ENCODE peak calls at places on chromosomes 6 and 20, in four cellular contexts. A is K562, T is HepG2, D is GM12878. N is an unnamed sample.

GRCh38 chr6:1901556-1901955 is 291.8 kb downstream of the FOXC1 start:
- DNase-seq in A (no peak), T (peak; percentile 44), D (no peak), N (no peak)

GRCh38 chr20:22460231-22460630 is 124.1 kb downstream of the FOXA2 start:
- DNase-seq in A (no peak), T (no peak), D (no peak), N (no peak)

GRCh38 chr20:22430746-22431168 is 153.6 kb downstream of the FOXA2 start:
- DNase-seq in A (no peak), T (peak; percentile 97), D (no peak), N (no peak)

GRCh38 chr6:72616406-72617015 is 5.4 kb upstream of the KCNQ5 start:
- DNase-seq in A (peak; percentile 28), T (peak; percentile 6), D (no peak), N (no peak)

GRCh38 chr6:53735896-53736295 is 58.9 kb upstream of the LRRC1 start:
- DNase-seq in A (no peak), T (no peak), D (no peak), N (no peak)

GRCh38 chr6:166676270-166676860 is 49.3 kb upstream of the RPS6KA2 start:
- DNase-seq in A (no peak), T (no peak), D (no peak), N (no peak)

GRCh38 chr20:16392346-16392745 is 180.9 kb downstream of the KIF16B start:
- DNase-seq in A (no peak), T (no peak), D (peak; percentile 43), N (no peak)

GRCh38 chr6:1257778-1258177 is 54.1 kb upstream of the FOXQ1 start:
- DNase-seq in A (no peak), T (no peak), D (no peak), N (no peak)

GRCh38 chr6:17385660-17386059 is 7.7 kb upstream of the CAP2 start:
- DNase-seq in A (no peak), T (no peak), D (no peak), N (no peak)

GRCh38 chr20:18496740-18497592 is at the start of gene RBBP9:
- DNase-seq in A (peak; percentile 75), T (peak; percentile 84), D (peak; percentile 31), N (peak; percentile 90)

GRCh38 chr6:43846556-43846955 is 76.5 kb downstream of the VEGFA start:
- DNase-seq in A (no peak), T (no peak), D (no peak), N (no peak)

GRCh38 chr6:38554700-38555413 is 84.9 kb downstream of the BTBD9 start:
- DNase-seq in A (no peak), T (no peak), D (no peak), N (no peak)

GRCh38 chr6:158204616-158205015 is 36.5 kb downstream of the GTF2H5 start:
- DNase-seq in A (no peak), T (no peak), D (no peak), N (no peak)

GRCh38 chr6:46876126-46876525 is 45.6 kb downstream of the ADGRF5 start:
- DNase-seq in A (no peak), T (no peak), D (no peak), N (peak; percentile 20)

GRCh38 chr20:11935754-11936551 is 18.3 kb downstream of the BTBD3 start:
- DNase-seq in A (no peak), T (peak; percentile 17), D (no peak), N (no peak)

GRCh38 chr6:139568956-139569538 is 194.6 kb upstream of the CITED2 start:
- DNase-seq in A (no peak), T (no peak), D (no peak), N (no peak)

GRCh38 chr6:44050872-44051421 is 76.3 kb downstream of the MRPL14 start:
- DNase-seq in A (no peak), T (no peak), D (no peak), N (no peak)

GRCh38 chr20:389220-389619 is 8.7 kb downstream of the TRIB3 start:
- DNase-seq in A (no peak), T (no peak), D (no peak), N (no peak)

GRCh38 chr20:62368629-62369507 is 1.8 kb upstream of the LAMA5 start:
- DNase-seq in A (peak; percentile 75), T (peak; percentile 94), D (no peak), N (peak; percentile 90)

GRCh38 chr20:57089701-57090144 is 176.7 kb downstream of the BMP7 start:
- DNase-seq in A (peak; percentile 77), T (peak; percentile 63), D (no peak), N (peak; percentile 94)

GRCh38 chr6:52570291-52570700 is 6.6 kb downstream of the TRAM2 start:
- DNase-seq in A (no peak), T (no peak), D (no peak), N (no peak)

GRCh38 chr20:33419140-33419974 is 18.0 kb upstream of the CDK5RAP1 start:
- DNase-seq in A (peak; percentile 89), T (no peak), D (no peak), N (no peak)

GRCh38 chr6:141667580-141668309 is 465.0 kb upstream of the GJE1 start:
- DNase-seq in A (no peak), T (no peak), D (no peak), N (no peak)

GRCh38 chr6:34934516-34934915 is 45.5 kb downstream of the ANKS1A start:
- DNase-seq in A (no peak), T (no peak), D (no peak), N (no peak)

GRCh38 chr6:73612611-73613010 is 41.2 kb downstream of the SLC17A5 start:
- DNase-seq in A (no peak), T (no peak), D (no peak), N (no peak)

GRCh38 chr6:45617441-45617840 is 239.7 kb upstream of the SUPT3H start:
- DNase-seq in A (no peak), T (no peak), D (no peak), N (no peak)

DNA sequence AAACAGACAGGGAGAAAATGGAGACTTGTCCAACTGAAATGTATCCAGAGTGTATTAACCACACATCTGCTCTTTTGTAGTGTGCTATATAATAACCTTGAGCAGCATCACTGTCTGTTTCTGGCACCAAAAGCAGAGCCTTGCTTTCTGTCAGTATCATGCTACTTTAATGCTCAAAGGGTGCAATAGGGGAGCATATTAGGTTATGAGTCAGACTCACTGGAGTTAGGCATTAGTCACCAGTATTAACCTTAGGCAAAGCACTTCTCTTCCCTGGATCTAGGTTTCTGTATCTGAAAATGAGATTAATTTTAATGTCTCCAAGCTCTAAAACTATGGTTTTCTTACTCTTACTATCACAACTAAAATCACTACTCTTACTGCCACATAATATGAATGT is 280.1 kb downstream of the TFAP2B start:
- DNase-seq in A (no peak), T (no peak), D (no peak), N (no peak)
- TF ChIP-seq TCF7 in A (no peak), T (no peak), D (no peak), N (no peak)

GRCh38 chr20:58482416-58482815 is 32.8 kb downstream of the APCDD1L start:
- DNase-seq in A (peak; percentile 46), T (no peak), D (no peak), N (no peak)

GRCh38 chr20:58480455-58481356 is 34.5 kb downstream of the APCDD1L start:
- DNase-seq in A (no peak), T (no peak), D (no peak), N (no peak)

GRCh38 chr20:58483051-58483450 is 32.1 kb downstream of the APCDD1L start:
- DNase-seq in A (no peak), T (no peak), D (no peak), N (no peak)

GRCh38 chr20:58479666-58480454 is 35.3 kb downstream of the APCDD1L start:
- DNase-seq in A (no peak), T (no peak), D (no peak), N (no peak)

GRCh38 chr20:58481541-58482021 is 33.6 kb downstream of the APCDD1L start:
- DNase-seq in A (peak; percentile 86), T (peak; percentile 42), D (no peak), N (peak; percentile 86)
- TF ChIP-seq USF2 in A (no peak), T (no peak), D (no peak), N (no peak)

GRCh38 chr20:48909910-48910309 is 11.6 kb upstream of the ARFGEF2 start:
- DNase-seq in A (no peak), T (no peak), D (no peak), N (no peak)
- TF ChIP-seq TCF7 in A (no peak), T (no peak), D (no peak), N (no peak)

GRCh38 chr6:160221423-160221822 is 37.2 kb downstream of the SLC22A2 start:
- DNase-seq in A (no peak), T (peak; percentile 13), D (peak; percentile 12), N (no peak)
- TF ChIP-seq USF2 in A (no peak), T (no peak), D (no peak), N (no peak)

GRCh38 chr6:135181333-135182119 is 418 bp downstream of the MYB start:
- DNase-seq in A (no peak), T (no peak), D (no peak), N (peak; percentile 25)

GRCh38 chr6:135182993-135183531 is 2.0 kb downstream of the MYB start:
- DNase-seq in A (peak; percentile 76), T (no peak), D (no peak), N (peak; percentile 68)

GRCh38 chr6:135182120-135182992 is 1.2 kb downstream of the MYB start:
- DNase-seq in A (peak; percentile 28), T (no peak), D (no peak), N (peak; percentile 36)

GRCh38 chr6:135180458-135181332 is at the start of gene MYB:
- DNase-seq in A (peak; percentile 95), T (no peak), D (no peak), N (peak; percentile 69)

DNA sequence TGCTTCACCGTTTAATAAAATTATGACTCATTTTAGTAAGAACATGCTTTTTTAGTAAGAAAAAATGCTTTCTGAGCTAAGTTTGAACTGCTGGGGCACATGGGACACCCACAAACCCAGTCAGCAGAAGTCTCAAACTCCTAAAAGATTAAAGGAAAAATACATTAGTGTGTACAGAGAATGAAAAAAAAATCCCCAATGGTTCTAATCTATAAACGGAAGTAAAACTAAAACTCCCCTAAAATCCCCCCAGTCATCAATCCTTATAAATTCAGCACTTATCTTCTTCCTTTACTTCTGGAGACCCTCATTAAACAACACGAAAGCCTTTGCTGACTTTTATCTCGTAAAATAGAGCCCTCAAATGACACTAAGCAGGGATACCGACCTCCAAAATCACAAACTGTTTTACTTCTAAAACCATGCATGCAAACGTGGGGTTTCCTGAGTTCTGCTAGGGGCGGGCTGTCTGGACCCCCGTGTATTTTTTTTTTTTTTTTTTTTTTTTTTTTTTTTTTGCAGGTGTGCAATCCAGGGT is 1.1 kb upstream of the MYB start:
- DNase-seq in A (no peak), T (no peak), D (no peak), N (no peak)
- TF ChIP-seq TCF7 in A (no peak), T (no peak), D (peak; percentile 82), N (no peak)